ENCODE peak calls at places on chromosomes 2 and 18, in nine cellular contexts. One of them, this sample, is unnamed. For H3K36me3, the result is how much of the 10 kb centered on the place peaks cover.

GRCh38 chr2:69514406-69514805 is 77.2 kb upstream of the NFU1 start:
- DNase-seq in BE2C: peak
- DNase-seq in MM.1S: no peak
- DNase-seq in WERI-Rb-1: no peak
- DNase-seq in kidney: peak
- DNase-seq in heart right ventricle: no peak
- DNase-seq in thyroid gland: peak
- DNase-seq in breast epithelium: no peak
- DNase-seq in ovary: peak
- DNase-seq in this sample: no peak

GRCh38 chr2:73892631-73893329 is at the start of gene ACTG2:
- DNase-seq in BE2C: no peak
- DNase-seq in MM.1S: no peak
- DNase-seq in WERI-Rb-1: no peak
- DNase-seq in kidney: no peak
- DNase-seq in heart right ventricle: no peak
- DNase-seq in thyroid gland: no peak
- DNase-seq in breast epithelium: no peak
- DNase-seq in ovary: no peak
- DNase-seq in this sample: no peak

GRCh38 chr2:45980161-45980852 is 316.9 kb upstream of the EPAS1 start:
- DNase-seq in BE2C: no peak
- DNase-seq in MM.1S: no peak
- DNase-seq in WERI-Rb-1: no peak
- DNase-seq in kidney: no peak
- DNase-seq in heart right ventricle: no peak
- DNase-seq in thyroid gland: no peak
- DNase-seq in breast epithelium: no peak
- DNase-seq in ovary: no peak
- DNase-seq in this sample: no peak

GRCh38 chr2:29322011-29322410 is 206.8 kb downstream of the CLIP4 start:
- DNase-seq in BE2C: no peak
- DNase-seq in MM.1S: no peak
- DNase-seq in WERI-Rb-1: no peak
- DNase-seq in kidney: no peak
- DNase-seq in heart right ventricle: no peak
- DNase-seq in thyroid gland: no peak
- DNase-seq in breast epithelium: no peak
- DNase-seq in ovary: no peak
- DNase-seq in this sample: no peak

GRCh38 chr2:196927318-196928225 is 1.1 kb upstream of the PGAP1 start:
- DNase-seq in BE2C: no peak
- DNase-seq in MM.1S: peak
- DNase-seq in WERI-Rb-1: peak
- DNase-seq in kidney: no peak
- DNase-seq in heart right ventricle: peak
- DNase-seq in thyroid gland: peak
- DNase-seq in breast epithelium: no peak
- DNase-seq in ovary: peak
- DNase-seq in this sample: peak

GRCh38 chr2:188435115-188435514 is 143.4 kb downstream of the GULP1 start:
- DNase-seq in BE2C: no peak
- DNase-seq in MM.1S: no peak
- DNase-seq in WERI-Rb-1: no peak
- DNase-seq in kidney: no peak
- DNase-seq in heart right ventricle: no peak
- DNase-seq in thyroid gland: no peak
- DNase-seq in breast epithelium: no peak
- DNase-seq in ovary: no peak
- DNase-seq in this sample: no peak

GRCh38 chr2:74702001-74702715 is 48.1 kb downstream of the SEMA4F start:
- DNase-seq in BE2C: no peak
- DNase-seq in MM.1S: no peak
- DNase-seq in WERI-Rb-1: no peak
- DNase-seq in kidney: no peak
- DNase-seq in heart right ventricle: no peak
- DNase-seq in thyroid gland: no peak
- DNase-seq in breast epithelium: no peak
- DNase-seq in ovary: no peak
- DNase-seq in this sample: no peak

GRCh38 chr2:65017335-65017734 is 28.1 kb downstream of the SLC1A4 start:
- DNase-seq in BE2C: no peak
- DNase-seq in MM.1S: no peak
- DNase-seq in WERI-Rb-1: no peak
- DNase-seq in kidney: no peak
- DNase-seq in heart right ventricle: peak
- DNase-seq in thyroid gland: no peak
- DNase-seq in breast epithelium: no peak
- DNase-seq in ovary: peak
- DNase-seq in this sample: no peak

GRCh38 chr2:37389984-37390765 is 45.7 kb downstream of the QPCT start:
- DNase-seq in BE2C: no peak
- DNase-seq in MM.1S: peak
- DNase-seq in WERI-Rb-1: peak
- DNase-seq in kidney: no peak
- DNase-seq in heart right ventricle: peak
- DNase-seq in thyroid gland: no peak
- DNase-seq in breast epithelium: no peak
- DNase-seq in ovary: no peak
- DNase-seq in this sample: peak

GRCh38 chr2:127408004-127408806 is 10.0 kb upstream of the PROC start:
- DNase-seq in BE2C: peak
- DNase-seq in MM.1S: peak
- DNase-seq in WERI-Rb-1: peak
- DNase-seq in kidney: peak
- DNase-seq in heart right ventricle: peak
- DNase-seq in thyroid gland: peak
- DNase-seq in breast epithelium: peak
- DNase-seq in ovary: peak
- DNase-seq in this sample: peak

GRCh38 chr2:217834057-217834620 is 168.7 kb downstream of the TNS1 start:
- DNase-seq in BE2C: no peak
- DNase-seq in MM.1S: no peak
- DNase-seq in WERI-Rb-1: no peak
- DNase-seq in kidney: peak
- DNase-seq in heart right ventricle: peak
- DNase-seq in thyroid gland: no peak
- DNase-seq in breast epithelium: no peak
- DNase-seq in ovary: no peak
- DNase-seq in this sample: no peak

GRCh38 chr18:31402026-31402373 is 25.4 kb downstream of the DSG4 start:
- DNase-seq in BE2C: no peak
- DNase-seq in MM.1S: no peak
- DNase-seq in WERI-Rb-1: no peak
- DNase-seq in kidney: no peak
- DNase-seq in heart right ventricle: no peak
- DNase-seq in thyroid gland: no peak
- DNase-seq in breast epithelium: no peak
- DNase-seq in ovary: no peak
- DNase-seq in this sample: no peak

GRCh38 chr2:96869824-96870630 is at the start of gene SEMA4C:
- DNase-seq in BE2C: peak
- DNase-seq in MM.1S: no peak
- DNase-seq in WERI-Rb-1: peak
- DNase-seq in kidney: peak
- DNase-seq in heart right ventricle: peak
- DNase-seq in thyroid gland: peak
- DNase-seq in breast epithelium: peak
- DNase-seq in ovary: peak
- DNase-seq in this sample: peak

GRCh38 chr2:154697422-154698237 is 865 bp upstream of the KCNJ3 start:
- DNase-seq in BE2C: peak
- DNase-seq in MM.1S: no peak
- DNase-seq in WERI-Rb-1: peak
- DNase-seq in kidney: peak
- DNase-seq in heart right ventricle: no peak
- DNase-seq in thyroid gland: peak
- DNase-seq in breast epithelium: no peak
- DNase-seq in ovary: no peak
- DNase-seq in this sample: no peak

GRCh38 chr2:154698789-154699559 is 479 bp downstream of the KCNJ3 start:
- DNase-seq in BE2C: no peak
- DNase-seq in MM.1S: no peak
- DNase-seq in WERI-Rb-1: no peak
- DNase-seq in kidney: peak
- DNase-seq in heart right ventricle: no peak
- DNase-seq in thyroid gland: no peak
- DNase-seq in breast epithelium: no peak
- DNase-seq in ovary: no peak
- DNase-seq in this sample: no peak

GRCh38 chr2:154696771-154697170 is 1.7 kb upstream of the KCNJ3 start:
- DNase-seq in BE2C: no peak
- DNase-seq in MM.1S: no peak
- DNase-seq in WERI-Rb-1: no peak
- DNase-seq in kidney: no peak
- DNase-seq in heart right ventricle: no peak
- DNase-seq in thyroid gland: no peak
- DNase-seq in breast epithelium: no peak
- DNase-seq in ovary: no peak
- DNase-seq in this sample: no peak

GRCh38 chr2:154699560-154699901 is 1.0 kb downstream of the KCNJ3 start:
- DNase-seq in BE2C: no peak
- DNase-seq in MM.1S: no peak
- DNase-seq in WERI-Rb-1: no peak
- DNase-seq in kidney: no peak
- DNase-seq in heart right ventricle: no peak
- DNase-seq in thyroid gland: no peak
- DNase-seq in breast epithelium: no peak
- DNase-seq in ovary: no peak
- DNase-seq in this sample: no peak

GRCh38 chr2:154698238-154698788 is at the start of gene KCNJ3:
- DNase-seq in BE2C: no peak
- DNase-seq in MM.1S: no peak
- DNase-seq in WERI-Rb-1: no peak
- DNase-seq in kidney: no peak
- DNase-seq in heart right ventricle: no peak
- DNase-seq in thyroid gland: no peak
- DNase-seq in breast epithelium: no peak
- DNase-seq in ovary: no peak
- DNase-seq in this sample: no peak
- H3K4me3 ChIP-seq in BE2C: peak
- H3K4me3 ChIP-seq in MM.1S: no peak
- H3K4me3 ChIP-seq in WERI-Rb-1: peak
- H3K4me3 ChIP-seq in kidney: peak
- H3K4me3 ChIP-seq in heart right ventricle: peak
- H3K4me3 ChIP-seq in thyroid gland: no peak
- H3K4me3 ChIP-seq in breast epithelium: peak
- H3K4me3 ChIP-seq in ovary: peak
- H3K4me3 ChIP-seq in this sample: no peak

GRCh38 chr2:38653715-38654494 is 12.0 kb upstream of the GALM start:
- DNase-seq in BE2C: no peak
- DNase-seq in MM.1S: no peak
- DNase-seq in WERI-Rb-1: no peak
- DNase-seq in kidney: no peak
- DNase-seq in heart right ventricle: no peak
- DNase-seq in thyroid gland: no peak
- DNase-seq in breast epithelium: peak
- DNase-seq in ovary: no peak
- DNase-seq in this sample: no peak
- TF ChIP-seq CTCF in BE2C: no peak
- TF ChIP-seq CTCF in MM.1S: no peak
- TF ChIP-seq CTCF in WERI-Rb-1: no peak
- TF ChIP-seq CTCF in kidney: no peak
- TF ChIP-seq CTCF in heart right ventricle: no peak
- TF ChIP-seq CTCF in thyroid gland: no peak
- TF ChIP-seq CTCF in breast epithelium: no peak
- TF ChIP-seq CTCF in ovary: no peak
- TF ChIP-seq CTCF in this sample: no peak

GRCh38 chr2:203112342-203112741 is 97.7 kb downstream of the NBEAL1 start:
- DNase-seq in BE2C: no peak
- DNase-seq in MM.1S: no peak
- DNase-seq in WERI-Rb-1: no peak
- DNase-seq in kidney: no peak
- DNase-seq in heart right ventricle: no peak
- DNase-seq in thyroid gland: no peak
- DNase-seq in breast epithelium: no peak
- DNase-seq in ovary: no peak
- DNase-seq in this sample: no peak
- H3K36me3 ChIP-seq in BE2C: under half
- H3K36me3 ChIP-seq in MM.1S: under half
- H3K36me3 ChIP-seq in WERI-Rb-1: under half
- H3K36me3 ChIP-seq in kidney: under half
- H3K36me3 ChIP-seq in heart right ventricle: under half
- H3K36me3 ChIP-seq in thyroid gland: under half
- H3K36me3 ChIP-seq in breast epithelium: under half
- H3K36me3 ChIP-seq in ovary: under half
- H3K36me3 ChIP-seq in this sample: under half

GRCh38 chr18:4755848-4756247 is 300.7 kb upstream of the DLGAP1 start:
- DNase-seq in BE2C: no peak
- DNase-seq in MM.1S: no peak
- DNase-seq in WERI-Rb-1: no peak
- DNase-seq in kidney: no peak
- DNase-seq in heart right ventricle: no peak
- DNase-seq in thyroid gland: no peak
- DNase-seq in breast epithelium: no peak
- DNase-seq in ovary: no peak
- DNase-seq in this sample: peak
- H3K4me3 ChIP-seq in BE2C: no peak
- H3K4me3 ChIP-seq in MM.1S: no peak
- H3K4me3 ChIP-seq in WERI-Rb-1: no peak
- H3K4me3 ChIP-seq in kidney: no peak
- H3K4me3 ChIP-seq in heart right ventricle: no peak
- H3K4me3 ChIP-seq in thyroid gland: no peak
- H3K4me3 ChIP-seq in breast epithelium: no peak
- H3K4me3 ChIP-seq in ovary: no peak
- H3K4me3 ChIP-seq in this sample: no peak

This sample was measured in GM06990.